ENCODE peak calls at places on chromosomes 11 and 22, in five cellular contexts. One of them, this sample, is unnamed.
A peak's percentile ranks its signal among the peaks of the same experiment; 100 is the strongest.

GRCh38 chr11:13183094-13183825 is 94.3 kb upstream of the BMAL1 start:
- DNase-seq in EL: peak; percentile 71
- DNase-seq in effector memory CD4-positive, alpha-beta T cell: no peak
- DNase-seq in cardiac fibroblast: peak; percentile 65
- DNase-seq in stimulated activated CD4-positive, alpha-beta T cell treated with anti-CD3 and anti-CD28 coated beads, Interleukin-12 subunit alpha, Interleukin-12 subunit beta, amount 100 ng/mL, for 4 hours: no peak
- DNase-seq in this sample: no peak

GRCh38 chr22:26852176-26852575 is 194.8 kb downstream of the MIAT start:
- DNase-seq in EL: no peak
- DNase-seq in effector memory CD4-positive, alpha-beta T cell: no peak
- DNase-seq in cardiac fibroblast: no peak
- DNase-seq in stimulated activated CD4-positive, alpha-beta T cell treated with anti-CD3 and anti-CD28 coated beads, Interleukin-12 subunit alpha, Interleukin-12 subunit beta, amount 100 ng/mL, for 4 hours: no peak
- DNase-seq in this sample: no peak

GRCh38 chr22:21937821-21938070 is 14.9 kb downstream of the PPM1F start:
- DNase-seq in EL: peak; percentile 95
- DNase-seq in effector memory CD4-positive, alpha-beta T cell: no peak
- DNase-seq in cardiac fibroblast: no peak
- DNase-seq in stimulated activated CD4-positive, alpha-beta T cell treated with anti-CD3 and anti-CD28 coated beads, Interleukin-12 subunit alpha, Interleukin-12 subunit beta, amount 100 ng/mL, for 4 hours: no peak
- DNase-seq in this sample: no peak

GRCh38 chr22:46538816-46539163 is 1.4 kb upstream of the CELSR1 start:
- DNase-seq in EL: peak; percentile 71
- DNase-seq in effector memory CD4-positive, alpha-beta T cell: no peak
- DNase-seq in cardiac fibroblast: peak; percentile 59
- DNase-seq in stimulated activated CD4-positive, alpha-beta T cell treated with anti-CD3 and anti-CD28 coated beads, Interleukin-12 subunit alpha, Interleukin-12 subunit beta, amount 100 ng/mL, for 4 hours: no peak
- DNase-seq in this sample: no peak

GRCh38 chr11:20247540-20248138 is 87.4 kb upstream of the DBX1 start:
- DNase-seq in EL: no peak
- DNase-seq in effector memory CD4-positive, alpha-beta T cell: no peak
- DNase-seq in cardiac fibroblast: no peak
- DNase-seq in stimulated activated CD4-positive, alpha-beta T cell treated with anti-CD3 and anti-CD28 coated beads, Interleukin-12 subunit alpha, Interleukin-12 subunit beta, amount 100 ng/mL, for 4 hours: no peak
- DNase-seq in this sample: no peak

GRCh38 chr22:40024201-40025061 is 29.7 kb downstream of the FAM83F start:
- DNase-seq in EL: peak; percentile 66
- DNase-seq in effector memory CD4-positive, alpha-beta T cell: peak; percentile 47
- DNase-seq in cardiac fibroblast: peak; percentile 71
- DNase-seq in stimulated activated CD4-positive, alpha-beta T cell treated with anti-CD3 and anti-CD28 coated beads, Interleukin-12 subunit alpha, Interleukin-12 subunit beta, amount 100 ng/mL, for 4 hours: peak; percentile 63
- DNase-seq in this sample: peak; percentile 40

GRCh38 chr11:47324520-47324919 is 28.0 kb downstream of the MYBPC3 start:
- DNase-seq in EL: no peak
- DNase-seq in effector memory CD4-positive, alpha-beta T cell: no peak
- DNase-seq in cardiac fibroblast: no peak
- DNase-seq in stimulated activated CD4-positive, alpha-beta T cell treated with anti-CD3 and anti-CD28 coated beads, Interleukin-12 subunit alpha, Interleukin-12 subunit beta, amount 100 ng/mL, for 4 hours: no peak
- DNase-seq in this sample: no peak

GRCh38 chr11:134275534-134276395 is at the start of gene GLB1L3:
- DNase-seq in EL: peak; percentile 25
- DNase-seq in effector memory CD4-positive, alpha-beta T cell: peak; percentile 63
- DNase-seq in cardiac fibroblast: peak; percentile 18
- DNase-seq in stimulated activated CD4-positive, alpha-beta T cell treated with anti-CD3 and anti-CD28 coated beads, Interleukin-12 subunit alpha, Interleukin-12 subunit beta, amount 100 ng/mL, for 4 hours: peak; percentile 71
- DNase-seq in this sample: peak; percentile 79

GRCh38 chr11:103016031-103016430 is 60.5 kb upstream of the MMP13 start:
- DNase-seq in EL: no peak
- DNase-seq in effector memory CD4-positive, alpha-beta T cell: no peak
- DNase-seq in cardiac fibroblast: no peak
- DNase-seq in stimulated activated CD4-positive, alpha-beta T cell treated with anti-CD3 and anti-CD28 coated beads, Interleukin-12 subunit alpha, Interleukin-12 subunit beta, amount 100 ng/mL, for 4 hours: no peak
- DNase-seq in this sample: no peak

GRCh38 chr11:96229354-96229973 is 113.5 kb downstream of the MAML2 start:
- DNase-seq in EL: no peak
- DNase-seq in effector memory CD4-positive, alpha-beta T cell: no peak
- DNase-seq in cardiac fibroblast: no peak
- DNase-seq in stimulated activated CD4-positive, alpha-beta T cell treated with anti-CD3 and anti-CD28 coated beads, Interleukin-12 subunit alpha, Interleukin-12 subunit beta, amount 100 ng/mL, for 4 hours: no peak
- DNase-seq in this sample: no peak

GRCh38 chr11:561148-562003 is 606 bp downstream of the RASSF7 start:
- DNase-seq in EL: peak; percentile 71
- DNase-seq in effector memory CD4-positive, alpha-beta T cell: no peak
- DNase-seq in cardiac fibroblast: no peak
- DNase-seq in stimulated activated CD4-positive, alpha-beta T cell treated with anti-CD3 and anti-CD28 coated beads, Interleukin-12 subunit alpha, Interleukin-12 subunit beta, amount 100 ng/mL, for 4 hours: no peak
- DNase-seq in this sample: no peak

GRCh38 chr22:45584121-45584570 is 81.5 kb downstream of the FBLN1 start:
- DNase-seq in EL: peak; percentile 62
- DNase-seq in effector memory CD4-positive, alpha-beta T cell: no peak
- DNase-seq in cardiac fibroblast: no peak
- DNase-seq in stimulated activated CD4-positive, alpha-beta T cell treated with anti-CD3 and anti-CD28 coated beads, Interleukin-12 subunit alpha, Interleukin-12 subunit beta, amount 100 ng/mL, for 4 hours: no peak
- DNase-seq in this sample: no peak

GRCh38 chr11:135027461-135027860 is 615.4 kb upstream of the B3GAT1 start:
- DNase-seq in EL: no peak
- DNase-seq in effector memory CD4-positive, alpha-beta T cell: no peak
- DNase-seq in cardiac fibroblast: peak; percentile 47
- DNase-seq in stimulated activated CD4-positive, alpha-beta T cell treated with anti-CD3 and anti-CD28 coated beads, Interleukin-12 subunit alpha, Interleukin-12 subunit beta, amount 100 ng/mL, for 4 hours: no peak
- DNase-seq in this sample: no peak

GRCh38 chr22:48698618-48699017 is 1129.1 kb downstream of the BRD1 start:
- DNase-seq in EL: no peak
- DNase-seq in effector memory CD4-positive, alpha-beta T cell: no peak
- DNase-seq in cardiac fibroblast: no peak
- DNase-seq in stimulated activated CD4-positive, alpha-beta T cell treated with anti-CD3 and anti-CD28 coated beads, Interleukin-12 subunit alpha, Interleukin-12 subunit beta, amount 100 ng/mL, for 4 hours: no peak
- DNase-seq in this sample: no peak

GRCh38 chr11:1547467-1548098 is 24.5 kb downstream of the DUSP8 start:
- DNase-seq in EL: no peak
- DNase-seq in effector memory CD4-positive, alpha-beta T cell: no peak
- DNase-seq in cardiac fibroblast: no peak
- DNase-seq in stimulated activated CD4-positive, alpha-beta T cell treated with anti-CD3 and anti-CD28 coated beads, Interleukin-12 subunit alpha, Interleukin-12 subunit beta, amount 100 ng/mL, for 4 hours: no peak
- DNase-seq in this sample: no peak

GRCh38 chr11:9180784-9181183 is 84.4 kb downstream of the DENND5A start:
- DNase-seq in EL: peak; percentile 82
- DNase-seq in effector memory CD4-positive, alpha-beta T cell: no peak
- DNase-seq in cardiac fibroblast: peak; percentile 44
- DNase-seq in stimulated activated CD4-positive, alpha-beta T cell treated with anti-CD3 and anti-CD28 coated beads, Interleukin-12 subunit alpha, Interleukin-12 subunit beta, amount 100 ng/mL, for 4 hours: no peak
- DNase-seq in this sample: no peak

This sample was measured in T-cell.